ENCODE peak calls at places on chromosome 12, in seven cellular contexts. B is body of pancreas, X is Peyer's patch, T is GM23248, Y is heart left ventricle, U is fibroblast of pulmonary artery, L is dorsolateral prefrontal cortex. F is an unnamed sample.

GRCh38 chr12:93163260-93164036 is 214.3 kb upstream of the NUDT4 start:
- DNase-seq in B (no peak), X (no peak), T (peak), Y (no peak), U (no peak), L (no peak), F (peak)

GRCh38 chr12:92827836-92828431 is 101.2 kb downstream of the EEA1 start:
- DNase-seq in B (peak), X (no peak), T (peak), Y (no peak), U (peak), L (no peak), F (peak)

GRCh38 chr12:42356344-42356743 is 30.4 kb downstream of the PPHLN1 start:
- DNase-seq in B (no peak), X (no peak), T (no peak), Y (no peak), U (no peak), L (no peak), F (no peak)

GRCh38 chr12:50326636-50327284 is 43.4 kb upstream of the LIMA1 start:
- DNase-seq in B (peak), X (no peak), T (peak), Y (no peak), U (peak), L (no peak), F (peak)

GRCh38 chr12:115774148-115774905 is 503.2 kb downstream of the MED13L start:
- DNase-seq in B (no peak), X (peak), T (no peak), Y (no peak), U (no peak), L (no peak), F (no peak)

GRCh38 chr12:12207746-12208145 is 59.1 kb downstream of the LRP6 start:
- DNase-seq in B (no peak), X (no peak), T (no peak), Y (no peak), U (no peak), L (no peak), F (no peak)

GRCh38 chr12:45234134-45234865 is 18.4 kb downstream of the ANO6 start:
- DNase-seq in B (peak), X (no peak), T (peak), Y (no peak), U (peak), L (no peak), F (peak)

GRCh38 chr12:48815281-48816110 is 2.8 kb upstream of the CACNB3 start:
- DNase-seq in B (peak), X (peak), T (peak), Y (peak), U (peak), L (peak), F (peak)

GRCh38 chr12:51901881-51902280 is 5.4 kb upstream of the ACVRL1 start:
- DNase-seq in B (no peak), X (no peak), T (no peak), Y (no peak), U (no peak), L (no peak), F (no peak)

GRCh38 chr12:111174283-111175108 is 194.4 kb downstream of the PHETA1 start:
- DNase-seq in B (no peak), X (no peak), T (peak), Y (no peak), U (no peak), L (no peak), F (no peak)

GRCh38 chr12:39165338-39165737 is 259.9 kb upstream of the CPNE8 start:
- DNase-seq in B (no peak), X (no peak), T (no peak), Y (no peak), U (no peak), L (no peak), F (no peak)

GRCh38 chr12:127118251-127118650 is 1148.7 kb upstream of the TMEM132C start:
- DNase-seq in B (no peak), X (no peak), T (no peak), Y (no peak), U (no peak), L (no peak), F (no peak)

GRCh38 chr12:51307655-51308593 is 16.1 kb downstream of the BIN2 start:
- DNase-seq in B (no peak), X (no peak), T (peak), Y (no peak), U (peak), L (no peak), F (peak)

GRCh38 chr12:12282761-12283160 is 15.9 kb upstream of the LRP6 start:
- DNase-seq in B (no peak), X (no peak), T (peak), Y (no peak), U (peak), L (no peak), F (peak)

GRCh38 chr12:51907864-51908425 is 641 bp downstream of the ACVRL1 start:
- DNase-seq in B (no peak), X (no peak), T (no peak), Y (no peak), U (no peak), L (no peak), F (no peak)

GRCh38 chr12:72270246-72270645 is 1.9 kb upstream of the TRHDE start:
- DNase-seq in B (peak), X (no peak), T (no peak), Y (no peak), U (no peak), L (no peak), F (no peak)

GRCh38 chr12:94575645-94576393 is 74.5 kb downstream of the TMCC3 start:
- DNase-seq in B (no peak), X (no peak), T (no peak), Y (no peak), U (no peak), L (no peak), F (no peak)

GRCh38 chr12:72448805-72449204 is 176.6 kb downstream of the TRHDE start:
- DNase-seq in B (no peak), X (no peak), T (no peak), Y (no peak), U (no peak), L (no peak), F (no peak)

GRCh38 chr12:70660620-70661219 is 23.5 kb upstream of the PTPRB start:
- DNase-seq in B (peak), X (no peak), T (peak), Y (peak), U (peak), L (no peak), F (peak)

GRCh38 chr12:100554608-100555077 is 18.8 kb upstream of the GAS2L3 start:
- DNase-seq in B (no peak), X (no peak), T (peak), Y (no peak), U (peak), L (no peak), F (peak)

GRCh38 chr12:129532082-129532481 is 371.7 kb downstream of the TMEM132D start:
- DNase-seq in B (no peak), X (no peak), T (no peak), Y (no peak), U (no peak), L (no peak), F (no peak)

GRCh38 chr12:125143491-125143890 is 78.3 kb downstream of the AACS start:
- DNase-seq in B (no peak), X (no peak), T (peak), Y (peak), U (peak), L (peak), F (peak)

GRCh38 chr12:46770501-46771183 is 55.2 kb downstream of the SLC38A4 start:
- DNase-seq in B (peak), X (no peak), T (peak), Y (peak), U (peak), L (no peak), F (peak)

GRCh38 chr12:12521044-12521485 is 41.6 kb downstream of the DUSP16 start:
- DNase-seq in B (no peak), X (no peak), T (no peak), Y (no peak), U (no peak), L (no peak), F (no peak)

GRCh38 chr12:49026101-49026500 is 7.5 kb upstream of the PRKAG1 start:
- DNase-seq in B (no peak), X (no peak), T (no peak), Y (no peak), U (no peak), L (no peak), F (no peak)

GRCh38 chr12:32918890-32919791 is 22.6 kb upstream of the PKP2 start:
- DNase-seq in B (peak), X (no peak), T (peak), Y (no peak), U (peak), L (no peak), F (peak)

GRCh38 chr12:75452675-75453330 is 27.8 kb upstream of the GLIPR1 start:
- DNase-seq in B (no peak), X (no peak), T (peak), Y (no peak), U (peak), L (no peak), F (peak)

DNA sequence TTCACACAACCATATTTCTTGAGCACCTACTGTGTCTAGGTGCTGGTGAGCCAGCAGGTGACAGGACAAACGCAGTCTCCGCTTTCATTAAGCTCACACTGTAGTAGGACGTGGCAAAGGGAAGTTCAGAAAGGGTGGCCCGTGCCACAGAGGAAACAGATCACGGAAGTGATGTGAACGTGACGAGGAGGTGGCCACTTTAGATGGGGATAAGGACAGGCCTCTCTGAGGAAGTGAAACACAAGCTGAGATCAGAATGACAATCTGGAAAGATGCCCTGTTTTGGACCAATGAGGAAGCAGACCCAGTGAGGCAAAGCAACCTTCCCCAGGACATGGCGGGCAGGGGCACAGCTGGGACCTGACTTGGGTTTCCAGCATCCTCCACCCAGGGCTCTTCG is 127.4 kb upstream of the PRMT8 start:
- DNase-seq in B (no peak), X (no peak), T (no peak), Y (no peak), U (no peak), L (no peak), F (no peak)
- H3K4me3 ChIP-seq in B (no peak), X (no peak), T (no peak), Y (no peak), U (no peak), L (no peak), F (no peak)

GRCh38 chr12:96988919-96989318 is 81.9 kb downstream of the NEDD1 start:
- DNase-seq in B (no peak), X (no peak), T (no peak), Y (no peak), U (no peak), L (no peak), F (no peak)

GRCh38 chr12:96986883-96987523 is 79.9 kb downstream of the NEDD1 start:
- DNase-seq in B (peak), X (no peak), T (peak), Y (no peak), U (peak), L (no peak), F (peak)

GRCh38 chr12:96982671-96983070 is 75.6 kb downstream of the NEDD1 start:
- DNase-seq in B (no peak), X (no peak), T (no peak), Y (no peak), U (no peak), L (no peak), F (no peak)

GRCh38 chr12:96989916-96990315 is 82.9 kb downstream of the NEDD1 start:
- DNase-seq in B (peak), X (no peak), T (peak), Y (no peak), U (peak), L (no peak), F (no peak)

GRCh38 chr12:96985515-96986362 is 78.7 kb downstream of the NEDD1 start:
- DNase-seq in B (peak), X (peak), T (peak), Y (no peak), U (no peak), L (no peak), F (no peak)
- H3K4me3 ChIP-seq in B (no peak), X (peak), T (peak), Y (peak), U (peak), L (peak), F (peak)

DNA sequence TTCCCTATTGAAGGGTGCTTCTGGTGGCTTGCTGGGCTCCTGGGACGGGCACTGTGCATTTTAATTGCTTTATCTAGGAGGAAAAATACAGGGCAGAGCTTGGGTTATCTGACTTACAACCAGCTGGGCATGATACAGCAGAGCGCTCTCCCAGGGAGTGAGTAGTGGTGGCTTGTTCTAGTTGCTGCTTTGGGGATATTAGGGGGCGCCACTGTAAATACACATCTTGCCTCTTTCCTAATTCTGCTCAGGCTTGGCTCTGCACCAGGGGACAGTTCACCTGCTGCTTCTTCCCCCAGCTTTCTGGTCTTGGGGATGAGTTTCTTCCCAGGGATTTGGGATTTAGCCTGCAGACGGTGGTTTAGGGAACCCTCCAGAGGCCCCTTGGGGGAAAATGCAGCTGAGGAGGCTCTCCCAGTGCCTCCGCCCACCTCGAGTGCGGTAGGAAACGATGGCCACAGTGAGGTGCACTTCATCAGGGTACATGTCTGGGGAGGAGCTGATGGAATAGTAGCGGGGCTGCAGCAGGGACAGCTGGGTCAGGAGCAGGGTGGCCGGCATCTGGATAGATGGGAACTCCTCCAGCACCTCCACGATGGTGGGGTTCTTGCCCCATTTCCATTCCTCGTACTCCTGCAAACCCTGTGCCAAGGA is 36.9 kb upstream of the FBXO21 start:
- DNase-seq in B (no peak), X (no peak), T (no peak), Y (no peak), U (no peak), L (no peak), F (no peak)
- H3K4me3 ChIP-seq in B (no peak), X (no peak), T (no peak), Y (no peak), U (no peak), L (no peak), F (no peak)

GRCh38 chr12:112904571-112904970 is 2.2 kb upstream of the OAS1 start:
- DNase-seq in B (no peak), X (no peak), T (peak), Y (no peak), U (peak), L (no peak), F (no peak)

GRCh38 chr12:112905451-112906089 is 1.2 kb upstream of the OAS1 start:
- DNase-seq in B (no peak), X (no peak), T (peak), Y (no peak), U (no peak), L (no peak), F (no peak)

GRCh38 chr12:112907415-112908157 is 824 bp downstream of the OAS1 start:
- DNase-seq in B (no peak), X (no peak), T (no peak), Y (no peak), U (no peak), L (no peak), F (no peak)

GRCh38 chr12:112908548-112908947 is 1.8 kb downstream of the OAS1 start:
- DNase-seq in B (no peak), X (no peak), T (peak), Y (no peak), U (no peak), L (no peak), F (no peak)

DNA sequence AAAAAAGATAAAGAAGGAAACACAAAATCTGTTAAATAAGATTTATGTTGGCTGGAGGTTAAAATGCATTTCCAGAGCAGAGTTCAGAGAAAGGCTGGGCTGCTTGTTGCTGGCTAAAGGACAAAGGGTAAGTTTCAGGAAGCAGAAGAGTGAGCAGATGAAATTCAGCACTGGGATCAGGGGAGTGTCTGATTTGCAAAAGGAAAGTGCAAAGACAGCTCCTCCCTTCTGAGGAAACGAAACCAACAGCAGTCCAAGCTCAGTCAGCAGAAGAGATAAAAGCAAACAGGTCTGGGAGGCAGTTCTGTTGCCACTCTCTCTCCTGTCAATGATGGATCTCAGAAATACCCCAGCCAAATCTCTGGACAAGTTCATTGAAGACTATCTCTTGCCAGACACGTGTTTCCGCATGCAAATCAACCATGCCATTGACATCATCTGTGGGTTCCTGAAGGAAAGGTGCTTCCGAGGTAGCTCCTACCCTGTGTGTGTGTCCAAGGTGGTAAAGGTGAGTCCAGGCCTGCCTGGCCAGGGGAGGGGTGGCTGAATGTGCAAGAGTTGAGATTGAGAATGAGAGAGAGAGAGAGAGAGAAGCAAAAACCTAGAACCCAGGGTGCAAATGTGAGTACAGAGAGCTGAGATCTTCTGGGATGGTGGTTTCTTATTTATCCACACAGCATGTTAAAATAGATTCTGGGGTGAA is at the start of gene OAS1:
- DNase-seq in B (peak), X (no peak), T (peak), Y (peak), U (peak), L (no peak), F (peak)
- H3K4me3 ChIP-seq in B (no peak), X (peak), T (peak), Y (peak), U (peak), L (peak), F (peak)

DNA sequence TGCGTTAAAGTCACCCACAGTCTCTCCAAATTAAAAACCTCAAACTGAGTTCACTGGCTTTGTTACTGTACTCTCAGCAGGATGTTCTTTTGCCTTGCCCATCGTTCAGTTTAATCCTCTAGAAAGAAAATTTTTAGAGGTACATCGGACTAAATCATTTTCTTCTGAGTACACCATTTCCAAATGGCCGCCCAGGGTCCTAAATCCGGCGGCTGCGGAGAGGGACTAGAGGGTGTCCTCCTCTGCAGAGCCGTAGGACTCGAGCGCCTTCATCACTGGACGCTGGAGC is 1.4 kb downstream of the LIN7A start:
- DNase-seq in B (no peak), X (no peak), T (no peak), Y (no peak), U (peak), L (peak), F (no peak)
- H3K4me3 ChIP-seq in B (no peak), X (peak), T (peak), Y (peak), U (peak), L (peak), F (peak)

GRCh38 chr12:47777151-47777550 is 4.1 kb downstream of the SLC48A1 start:
- DNase-seq in B (no peak), X (no peak), T (no peak), Y (no peak), U (no peak), L (no peak), F (no peak)

GRCh38 chr12:47777741-47778558 is 4.9 kb downstream of the SLC48A1 start:
- DNase-seq in B (no peak), X (no peak), T (peak), Y (peak), U (no peak), L (peak), F (no peak)

GRCh38 chr12:47779943-47780504 is 7.0 kb downstream of the SLC48A1 start:
- DNase-seq in B (no peak), X (no peak), T (peak), Y (no peak), U (no peak), L (no peak), F (no peak)

GRCh38 chr12:47779301-47779942 is 6.4 kb downstream of the SLC48A1 start:
- DNase-seq in B (peak), X (peak), T (peak), Y (peak), U (peak), L (peak), F (peak)

GRCh38 chr12:47778842-47779241 is 5.8 kb downstream of the SLC48A1 start:
- DNase-seq in B (no peak), X (no peak), T (no peak), Y (no peak), U (no peak), L (no peak), F (no peak)
- H3K4me3 ChIP-seq in B (no peak), X (no peak), T (no peak), Y (no peak), U (no peak), L (no peak), F (no peak)

DNA sequence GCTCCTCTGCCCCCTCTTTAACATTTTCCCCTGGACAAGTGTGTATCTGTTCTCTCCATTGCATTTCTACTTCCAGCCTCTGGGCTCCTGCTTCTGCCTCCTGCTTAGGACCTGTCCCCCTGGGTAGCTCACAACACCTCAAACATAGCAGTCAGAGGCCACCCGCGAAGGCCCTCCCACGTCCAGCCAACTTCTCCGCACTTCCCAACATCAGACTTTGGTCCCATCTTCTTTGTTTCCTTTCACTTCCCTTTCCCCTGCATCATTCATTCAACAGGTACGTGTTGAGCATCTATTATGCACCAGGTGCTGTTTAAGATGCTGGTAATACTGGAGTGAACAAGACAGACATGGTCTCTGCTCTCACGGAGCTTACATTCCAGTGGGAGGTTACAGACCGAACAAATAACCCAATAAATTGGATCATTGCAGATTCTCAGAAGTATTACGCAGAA is 3.1 kb downstream of the C12orf57 start:
- DNase-seq in B (no peak), X (no peak), T (no peak), Y (no peak), U (no peak), L (no peak), F (no peak)
- H3K4me3 ChIP-seq in B (no peak), X (peak), T (no peak), Y (no peak), U (no peak), L (no peak), F (no peak)